ENCODE peak calls at places on chromosome 15, in seven cellular contexts. E is HepG2, K is SK-N-SH, U is HCT116, B is GM12878, A is K562, J is H1. S is an unnamed sample.

GRCh38 chr15:84604804-84605203 is 4.0 kb downstream of the ZSCAN2 start:
- DNase-seq in A (no peak), U (no peak), K (no peak), J (no peak), B (no peak), E (no peak), S (no peak)

GRCh38 chr15:50876989-50877360 is 31.5 kb upstream of the AP4E1 start:
- DNase-seq in B (no peak), J (peak), U (peak), E (peak), K (peak), A (peak), S (peak)

GRCh38 chr15:45027220-45027619 is 4.2 kb downstream of the SORD start:
- DNase-seq in E (no peak), K (peak), A (peak), U (no peak), B (no peak), J (no peak), S (no peak)

GRCh38 chr15:93005133-93005532 is 83.9 kb downstream of the RGMA start:
- DNase-seq in K (no peak), B (no peak), E (no peak), U (no peak), J (no peak), A (no peak), S (no peak)

GRCh38 chr15:59313703-59314332 is 58.9 kb downstream of the MYO1E start:
- DNase-seq in J (no peak), E (peak), U (no peak), K (no peak), B (peak), A (no peak), S (peak)

GRCh38 chr15:81221449-81221848 is 24.8 kb downstream of the IL16 start:
- DNase-seq in E (no peak), U (no peak), A (no peak), J (no peak), B (no peak), K (peak), S (no peak)

GRCh38 chr15:48393650-48394049 is 62.4 kb downstream of the DUT start:
- DNase-seq in U (no peak), A (no peak), J (no peak), K (no peak), B (no peak), E (no peak), S (peak)

GRCh38 chr15:58361291-58361759 is 70.5 kb upstream of the LIPC start:
- DNase-seq in A (no peak), J (no peak), U (no peak), K (no peak), B (no peak), E (no peak), S (no peak)

GRCh38 chr15:72706266-72706665 is 20.3 kb downstream of the BBS4 start:
- DNase-seq in K (no peak), B (no peak), J (no peak), U (no peak), E (no peak), A (peak), S (no peak)

GRCh38 chr15:62280625-62281024 is 115.5 kb upstream of the C2CD4B start:
- DNase-seq in E (no peak), J (no peak), A (no peak), B (no peak), K (no peak), U (no peak), S (no peak)

GRCh38 chr15:92043283-92043682 is 189.8 kb downstream of the SLCO3A1 start:
- DNase-seq in A (no peak), E (no peak), K (no peak), U (no peak), J (no peak), B (no peak), S (no peak)

GRCh38 chr15:91864669-91865068 is 11.2 kb downstream of the SLCO3A1 start:
- DNase-seq in K (no peak), J (no peak), E (no peak), U (no peak), A (no peak), B (no peak), S (no peak)

GRCh38 chr15:39585871-39586301 is 5.0 kb downstream of the THBS1 start:
- DNase-seq in K (no peak), E (no peak), U (no peak), J (no peak), A (no peak), B (no peak), S (no peak)

GRCh38 chr15:32952901-32953889 is 235.4 kb downstream of the GREM1 start:
- DNase-seq in U (no peak), J (peak), E (no peak), A (no peak), B (no peak), K (no peak), S (no peak)

GRCh38 chr15:62618432-62618831 is 424.1 kb upstream of the TPM1 start:
- DNase-seq in B (no peak), U (no peak), J (no peak), A (no peak), K (no peak), E (no peak), S (no peak)

GRCh38 chr15:83318861-83319415 is 34.5 kb upstream of the BNC1 start:
- DNase-seq in A (no peak), K (no peak), B (no peak), E (no peak), J (no peak), U (no peak), S (no peak)

GRCh38 chr15:22884344-22884743 is 45.9 kb downstream of the NIPA2 start:
- DNase-seq in K (no peak), J (no peak), B (no peak), A (no peak), E (peak), U (no peak), S (peak)

GRCh38 chr15:30928076-30928475 is 24.4 kb downstream of the FAN1 start:
- DNase-seq in J (no peak), B (no peak), A (no peak), K (no peak), U (no peak), E (no peak), S (no peak)

GRCh38 chr15:45102226-45102625 is 11.7 kb downstream of the DUOX2 start:
- DNase-seq in E (no peak), U (no peak), A (no peak), B (no peak), J (no peak), K (no peak), S (no peak)

GRCh38 chr15:40927497-40928346 is 1.4 kb upstream of the DLL4 start:
- DNase-seq in U (no peak), B (no peak), E (no peak), A (peak), J (no peak), K (peak), S (no peak)

GRCh38 chr15:68192117-68192516 is 13.0 kb downstream of the CALML4 start:
- DNase-seq in J (no peak), B (no peak), U (no peak), E (peak), K (no peak), A (no peak), S (no peak)

GRCh38 chr15:26260517-26261133 is 397.5 kb upstream of the ATP10A start:
- DNase-seq in U (no peak), E (peak), J (peak), K (peak), B (no peak), A (peak), S (peak)

GRCh38 chr15:26891448-26891881 is 24.6 kb downstream of the GABRA5 start:
- DNase-seq in B (no peak), J (peak), K (peak), E (peak), U (no peak), A (peak), S (peak)

GRCh38 chr15:85831415-85832113 is 36.8 kb upstream of the KLHL25 start:
- DNase-seq in K (peak), B (no peak), E (peak), J (peak), U (peak), A (peak), S (peak)

GRCh38 chr15:100918690-100919480 is at the start of gene LRRK1:
- DNase-seq in A (peak), K (peak), U (no peak), J (peak), B (no peak), E (no peak), S (peak)

GRCh38 chr15:26070095-26070532 is 207.0 kb upstream of the ATP10A start:
- DNase-seq in B (no peak), K (no peak), J (no peak), A (no peak), U (no peak), E (no peak), S (no peak)

GRCh38 chr15:57684491-57685184 is 21.9 kb upstream of the POLR2M start:
- DNase-seq in K (no peak), B (no peak), U (no peak), J (no peak), E (no peak), A (no peak), S (no peak)

GRCh38 chr15:39641187-39641889 is 60.5 kb downstream of the THBS1 start:
- DNase-seq in B (no peak), A (no peak), J (no peak), E (no peak), U (no peak), K (no peak), S (peak)

GRCh38 chr15:95884276-95884675 is 446.2 kb upstream of the NR2F2 start:
- DNase-seq in K (no peak), U (no peak), E (no peak), A (no peak), J (no peak), B (no peak), S (no peak)

GRCh38 chr15:78906310-78906608 is 33.6 kb downstream of the MORF4L1 start:
- DNase-seq in A (no peak), U (no peak), J (no peak), E (peak), K (no peak), B (no peak), S (no peak)

GRCh38 chr15:31344824-31345605 is 18.4 kb downstream of the KLF13 start:
- DNase-seq in E (no peak), B (no peak), J (no peak), A (no peak), U (no peak), K (peak), S (no peak)

GRCh38 chr15:49741721-49742120 is 120.9 kb downstream of the DTWD1 start:
- DNase-seq in A (no peak), E (no peak), K (no peak), J (no peak), B (no peak), U (no peak), S (no peak)

GRCh38 chr15:50880651-50881114 is 27.8 kb upstream of the AP4E1 start:
- DNase-seq in U (no peak), J (no peak), B (peak), A (no peak), K (no peak), E (no peak), S (no peak)

GRCh38 chr15:72855791-72856190 is 72.2 kb upstream of the ADPGK start:
- DNase-seq in E (no peak), U (no peak), J (no peak), B (no peak), A (no peak), K (no peak), S (no peak)

GRCh38 chr15:66235866-66236265 is 17.7 kb downstream of the MEGF11 start:
- DNase-seq in K (no peak), A (no peak), B (no peak), U (no peak), E (no peak), J (no peak), S (no peak)

GRCh38 chr15:66232267-66232625 is 21.3 kb downstream of the MEGF11 start:
- DNase-seq in B (no peak), A (no peak), E (no peak), K (no peak), U (no peak), J (no peak), S (no peak)

GRCh38 chr15:66231421-66232266 is 21.9 kb downstream of the MEGF11 start:
- DNase-seq in U (no peak), K (peak), J (no peak), E (no peak), A (no peak), B (no peak), S (no peak)

GRCh38 chr15:66234798-66235197 is 18.8 kb downstream of the MEGF11 start:
- DNase-seq in U (no peak), A (no peak), J (no peak), K (no peak), B (no peak), E (no peak), S (no peak)

GRCh38 chr15:66233487-66234415 is 19.8 kb downstream of the MEGF11 start:
- DNase-seq in A (peak), K (no peak), E (peak), J (peak), B (no peak), U (peak), S (no peak)
- TF ChIP-seq JUND in A (peak), K (no peak), E (no peak), J (no peak), B (no peak), U (no peak), S (no peak)

DNA sequence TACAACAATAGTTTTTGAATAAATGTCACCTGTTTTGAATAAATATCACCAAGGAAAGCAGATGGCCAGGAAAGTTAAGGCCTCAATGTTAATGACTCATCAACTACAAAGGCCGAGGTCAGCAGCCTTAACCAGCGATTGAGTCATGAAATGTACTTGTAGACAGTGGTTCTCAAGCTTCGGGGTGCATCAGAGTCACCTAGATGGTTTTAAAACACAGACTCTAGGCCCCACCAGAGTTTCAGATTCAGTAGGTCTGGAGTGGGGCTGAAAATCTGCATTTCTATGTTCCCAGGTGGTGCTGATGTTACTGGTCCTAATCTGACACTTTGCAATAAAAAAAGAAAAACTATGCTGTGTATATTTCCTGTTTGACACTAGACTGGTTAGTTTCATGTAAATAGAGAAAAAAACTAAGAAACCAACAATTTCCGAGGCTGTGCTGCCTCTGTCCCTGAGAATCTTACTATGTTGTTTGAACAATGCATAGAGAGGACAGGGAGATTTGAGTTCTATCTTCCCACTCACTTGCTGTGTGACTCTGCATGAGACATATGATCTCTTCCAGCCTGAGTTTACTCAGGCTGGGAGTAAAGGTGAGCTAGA is 9.8 kb downstream of the RAB27A start:
- DNase-seq in A (peak), E (peak), U (peak), K (no peak), B (peak), J (no peak), S (no peak)
- TF ChIP-seq JUND in A (peak), E (no peak), U (peak), K (peak), B (peak), J (no peak), S (no peak)

GRCh38 chr15:74127954-74128784 is 2.2 kb upstream of the ISLR2 start:
- DNase-seq in J (peak), K (peak), E (no peak), B (no peak), A (no peak), U (no peak), S (no peak)
- TF ChIP-seq JUND in J (no peak), K (no peak), E (no peak), B (no peak), A (no peak), U (no peak), S (no peak)

DNA sequence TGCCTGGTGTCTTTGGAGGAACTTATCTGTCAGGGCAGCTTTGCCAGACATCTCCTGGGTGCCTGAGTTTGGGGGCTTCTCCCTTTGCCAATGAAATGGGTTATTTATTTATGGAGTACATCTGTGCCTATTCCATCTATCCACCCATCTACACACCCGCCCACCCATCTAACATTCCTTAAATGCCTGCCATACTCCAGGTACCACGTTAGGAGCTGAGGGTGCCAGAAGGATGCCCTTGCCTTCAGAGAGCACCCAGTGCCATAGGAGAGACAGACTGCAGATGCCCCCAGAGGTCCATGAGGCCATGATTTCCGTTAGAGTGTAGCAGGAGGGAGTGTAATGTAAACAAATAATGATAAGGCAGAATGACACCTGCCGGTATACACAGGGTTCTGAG is 21.8 kb upstream of the KIF23 start:
- DNase-seq in J (no peak), K (no peak), B (no peak), E (no peak), U (no peak), A (no peak), S (no peak)
- TF ChIP-seq JUND in J (no peak), K (no peak), B (no peak), E (no peak), U (no peak), A (no peak), S (no peak)

GRCh38 chr15:90644946-90645725 is 72.0 kb upstream of the BLM start:
- DNase-seq in B (no peak), E (no peak), A (no peak), K (no peak), U (no peak), J (no peak), S (no peak)

GRCh38 chr15:90645873-90646605 is 71.1 kb upstream of the BLM start:
- DNase-seq in J (no peak), A (no peak), K (no peak), E (no peak), B (no peak), U (no peak), S (peak)

GRCh38 chr15:90646662-90647305 is 70.4 kb upstream of the BLM start:
- DNase-seq in B (no peak), A (no peak), K (no peak), E (no peak), U (no peak), J (no peak), S (no peak)

GRCh38 chr15:90648137-90649070 is 68.7 kb upstream of the BLM start:
- DNase-seq in E (peak), J (peak), A (peak), K (peak), B (no peak), U (peak), S (peak)

DNA sequence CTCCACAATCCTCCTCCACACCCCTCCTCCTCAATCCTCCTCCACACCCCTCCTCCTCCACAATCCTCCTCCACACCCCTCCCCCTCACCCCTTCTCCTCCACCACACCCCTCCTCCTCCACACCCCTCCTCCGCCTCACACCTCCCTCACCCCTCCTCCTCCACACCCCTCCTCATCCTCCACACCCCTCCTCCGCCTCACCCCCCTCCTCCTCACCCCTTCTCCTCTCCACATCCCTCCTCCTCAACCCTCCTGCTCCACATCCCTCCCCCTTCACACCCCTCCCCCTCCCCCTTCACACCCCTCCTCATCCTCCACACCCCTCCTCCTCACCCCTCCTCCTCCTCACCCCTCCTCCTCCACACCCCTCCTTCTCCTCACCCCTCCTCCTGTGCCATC is 69.8 kb upstream of the BLM start:
- DNase-seq in A (peak), B (no peak), U (no peak), E (no peak), K (no peak), J (no peak), S (no peak)
- TF ChIP-seq JUND in A (no peak), B (no peak), U (no peak), E (no peak), K (no peak), J (no peak), S (no peak)

GRCh38 chr15:42194502-42194901 is 13.6 kb downstream of the VPS39 start:
- DNase-seq in K (no peak), B (no peak), J (no peak), U (no peak), E (peak), A (no peak), S (no peak)
- TF ChIP-seq JUND in K (no peak), B (no peak), J (no peak), U (no peak), E (peak), A (peak), S (no peak)

GRCh38 chr15:74460903-74461846 is at the start of gene UBL7:
- DNase-seq in A (peak), E (peak), U (peak), B (peak), K (peak), J (peak), S (peak)

GRCh38 chr15:74463634-74464033 is 2.7 kb upstream of the UBL7 start:
- DNase-seq in U (no peak), A (no peak), E (no peak), J (no peak), K (no peak), B (no peak), S (no peak)

GRCh38 chr15:74460298-74460697 is 662 bp downstream of the UBL7 start:
- DNase-seq in E (no peak), J (no peak), U (no peak), A (no peak), B (peak), K (peak), S (no peak)

GRCh38 chr15:74464216-74464615 is 3.3 kb upstream of the UBL7 start:
- DNase-seq in A (no peak), B (peak), U (no peak), K (no peak), J (no peak), E (no peak), S (no peak)

GRCh38 chr15:74461847-74462511 is 1.0 kb upstream of the UBL7 start:
- DNase-seq in E (no peak), B (no peak), K (no peak), J (no peak), U (no peak), A (peak), S (no peak)
- TF ChIP-seq JUND in E (no peak), B (no peak), K (no peak), J (no peak), U (no peak), A (no peak), S (no peak)